ENCODE peak calls at places on chromosomes 13 and 19, in nine cellular contexts. Z, O, X, E, I, D, Y, B and M are unnamed samples.

GRCh38 chr19:41860419-41861097 is 503 bp downstream of the RPS19 start:
- DNase-seq in X (peak), D (peak), B (no peak), Y (no peak), E (no peak), Z (no peak), I (no peak), O (peak), M (no peak)

GRCh38 chr13:75870397-75870801 is 234.3 kb downstream of the LMO7 start:
- DNase-seq in D (no peak), X (peak), Y (no peak), I (no peak), Z (no peak), O (no peak), B (no peak), E (no peak), M (no peak)

GRCh38 chr19:6837525-6837924 is 49.9 kb upstream of the ADGRE1 start:
- DNase-seq in I (no peak), X (no peak), Y (no peak), B (no peak), D (no peak), O (no peak), E (no peak), Z (no peak), M (no peak)

GRCh38 chr13:113495494-113496251 is 5.2 kb upstream of the DCUN1D2 start:
- DNase-seq in Y (no peak), Z (no peak), D (no peak), B (no peak), I (no peak), O (no peak), E (no peak), X (peak), M (no peak)

GRCh38 chr13:62119739-62120700 is 704.4 kb upstream of the PCDH20 start:
- DNase-seq in D (no peak), Z (no peak), B (no peak), X (peak), E (no peak), Y (peak), I (no peak), O (no peak), M (no peak)

GRCh38 chr19:42246143-42246868 is 3.9 kb upstream of the GSK3A start:
- DNase-seq in B (no peak), E (peak), D (peak), X (peak), I (no peak), O (peak), Y (no peak), Z (no peak), M (peak)

GRCh38 chr13:39254606-39255005 is 216.3 kb downstream of the NHLRC3 start:
- DNase-seq in Z (no peak), X (no peak), B (no peak), Y (no peak), E (no peak), I (no peak), D (no peak), O (no peak), M (no peak)

GRCh38 chr19:2362970-2363300 is 2.9 kb downstream of the TMPRSS9 start:
- DNase-seq in E (no peak), O (no peak), D (no peak), I (no peak), X (no peak), Z (no peak), B (no peak), Y (no peak), M (no peak)

GRCh38 chr19:13099073-13099999 is 3.3 kb downstream of the LYL1 start:
- DNase-seq in B (no peak), E (no peak), Z (no peak), O (no peak), I (no peak), X (peak), Y (no peak), D (peak), M (peak)

GRCh38 chr13:112117258-112117954 is 50.5 kb downstream of the SOX1 start:
- DNase-seq in Y (no peak), I (no peak), X (no peak), B (no peak), D (peak), O (no peak), Z (no peak), E (no peak), M (peak)

GRCh38 chr13:102870677-102871415 is 25.0 kb downstream of the ERCC5 start:
- DNase-seq in X (peak), Z (no peak), Y (peak), O (no peak), E (no peak), B (peak), I (peak), D (no peak), M (peak)

GRCh38 chr13:76029088-76029487 is 393.0 kb downstream of the LMO7 start:
- DNase-seq in B (no peak), X (no peak), O (no peak), D (no peak), Z (no peak), Y (no peak), E (no peak), I (no peak), M (no peak)

GRCh38 chr13:78736142-78736541 is 77.2 kb upstream of the OBI1 start:
- DNase-seq in Z (no peak), I (no peak), B (no peak), X (no peak), O (no peak), E (no peak), Y (no peak), D (no peak), M (no peak)

GRCh38 chr13:32267836-32268439 is 47.2 kb downstream of the ZAR1L start:
- DNase-seq in X (peak), Y (peak), I (peak), D (no peak), E (no peak), O (no peak), B (peak), Z (no peak), M (peak)

GRCh38 chr19:38793186-38793585 is 4.2 kb downstream of the LGALS7B start:
- DNase-seq in X (no peak), I (no peak), Y (no peak), D (no peak), O (no peak), B (no peak), E (no peak), Z (no peak), M (no peak)

GRCh38 chr19:45474941-45475516 is 7.2 kb downstream of the FOSB start:
- DNase-seq in B (no peak), I (no peak), Z (no peak), Y (no peak), E (no peak), D (no peak), O (peak), X (no peak), M (no peak)

GRCh38 chr19:45472557-45473365 is 5.0 kb downstream of the FOSB start:
- DNase-seq in B (no peak), E (no peak), I (no peak), Z (no peak), X (no peak), O (peak), Y (no peak), D (no peak), M (no peak)

GRCh38 chr19:45471866-45472556 is 4.2 kb downstream of the FOSB start:
- DNase-seq in O (no peak), E (no peak), D (no peak), Y (no peak), I (no peak), B (no peak), X (no peak), Z (no peak), M (no peak)

GRCh38 chr19:45474191-45474940 is 6.6 kb downstream of the FOSB start:
- DNase-seq in X (no peak), B (no peak), O (peak), Z (no peak), D (no peak), Y (no peak), E (no peak), I (no peak), M (no peak)

DNA sequence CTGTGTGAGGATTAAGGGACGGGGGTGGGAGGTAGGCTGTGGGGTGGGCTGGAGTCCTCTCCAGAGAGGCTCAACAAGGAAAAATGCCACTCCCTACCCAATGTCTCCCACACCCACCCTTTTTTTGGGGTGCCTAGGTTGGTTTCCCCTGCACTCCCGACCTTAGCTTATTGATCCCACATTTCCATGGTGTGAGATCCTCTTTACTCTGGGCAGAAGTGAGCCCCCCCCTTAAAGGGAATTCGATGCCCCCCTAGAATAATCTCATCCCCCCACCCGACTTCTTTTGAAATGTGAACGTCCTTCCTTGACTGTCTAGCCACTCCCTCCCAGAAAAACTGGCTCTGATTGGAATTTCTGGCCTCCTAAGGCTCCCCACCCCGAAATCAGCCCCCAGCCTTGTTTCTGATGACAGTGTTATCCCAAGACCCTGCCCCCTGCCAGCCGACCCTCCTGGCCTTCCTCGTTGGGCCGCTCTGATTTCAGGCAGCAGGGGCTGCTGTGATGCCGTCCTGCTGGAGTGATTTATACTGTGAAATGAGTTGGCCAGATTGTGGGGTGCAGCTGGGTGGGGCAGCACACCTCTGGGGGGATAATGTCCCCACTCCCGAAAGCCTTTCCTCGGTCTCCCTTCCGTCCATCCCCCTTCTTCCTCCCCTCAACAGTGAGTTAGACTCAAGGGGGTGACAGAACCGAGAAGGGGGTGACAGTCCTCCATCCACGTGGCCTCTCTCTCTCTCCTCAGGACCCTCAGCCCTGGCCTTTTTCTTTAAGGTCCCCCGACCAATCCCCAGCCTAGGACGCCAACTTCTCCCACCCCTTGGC is 5.8 kb downstream of the FOSB start:
- DNase-seq in D (no peak), X (no peak), Y (no peak), E (no peak), O (peak), Z (no peak), I (no peak), B (no peak), M (no peak)
- TF ChIP-seq POLR2AphosphoS5 in D (no peak), X (no peak), Y (no peak), E (no peak), O (no peak), Z (no peak), I (no peak), B (peak), M (no peak)

GRCh38 chr19:45137179-45137761 is 23.5 kb downstream of the NKPD1 start:
- DNase-seq in I (no peak), Y (no peak), Z (peak), O (no peak), E (no peak), X (no peak), D (no peak), B (no peak), M (no peak)
- TF ChIP-seq POLR2A in I (no peak), Y (no peak), Z (peak), O (no peak), E (no peak), X (no peak), D (no peak), B (no peak), M (no peak)

GRCh38 chr13:33678084-33678483 is 139.9 kb upstream of the RFC3 start:
- DNase-seq in I (no peak), O (no peak), E (no peak), Z (no peak), B (no peak), D (no peak), Y (no peak), X (no peak), M (no peak)
- H3K27ac ChIP-seq in I (no peak), O (no peak), E (no peak), Z (no peak), B (no peak), D (no peak), Y (no peak), X (no peak), M (peak)

GRCh38 chr19:46639356-46640061 is 3.5 kb upstream of the GNG8 start:
- DNase-seq in D (peak), Y (no peak), B (no peak), O (peak), I (no peak), E (no peak), X (no peak), Z (no peak), M (no peak)
- TF ChIP-seq POLR2AphosphoS5 in D (peak), Y (no peak), B (no peak), O (no peak), I (no peak), E (peak), X (no peak), Z (no peak), M (peak)

DNA sequence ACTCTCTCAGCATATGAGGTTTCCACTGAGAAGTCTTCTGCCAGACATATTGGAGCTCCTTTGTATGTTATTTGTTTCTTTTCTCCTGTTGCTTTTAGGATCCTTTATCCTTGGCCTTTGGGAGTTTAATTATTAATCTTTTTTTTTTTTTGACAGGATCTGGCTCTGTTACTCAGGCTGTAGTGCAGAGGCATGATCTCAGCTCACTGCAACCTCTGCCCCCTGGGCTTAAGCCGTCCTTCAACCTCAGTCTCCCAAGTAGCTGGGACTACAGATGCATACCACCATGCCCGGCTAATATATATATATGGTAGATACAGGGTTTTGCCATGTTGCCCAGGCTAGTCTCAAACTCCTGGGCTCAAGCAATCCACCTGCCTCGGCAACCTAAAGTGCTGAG is 6.6 kb upstream of the CYP4F3 start:
- DNase-seq in D (no peak), Z (no peak), I (no peak), X (no peak), Y (no peak), E (no peak), B (no peak), O (no peak), M (no peak)
- TF ChIP-seq POLR2A in D (no peak), Z (no peak), I (no peak), X (no peak), Y (no peak), E (no peak), B (no peak), O (no peak), M (no peak)

DNA sequence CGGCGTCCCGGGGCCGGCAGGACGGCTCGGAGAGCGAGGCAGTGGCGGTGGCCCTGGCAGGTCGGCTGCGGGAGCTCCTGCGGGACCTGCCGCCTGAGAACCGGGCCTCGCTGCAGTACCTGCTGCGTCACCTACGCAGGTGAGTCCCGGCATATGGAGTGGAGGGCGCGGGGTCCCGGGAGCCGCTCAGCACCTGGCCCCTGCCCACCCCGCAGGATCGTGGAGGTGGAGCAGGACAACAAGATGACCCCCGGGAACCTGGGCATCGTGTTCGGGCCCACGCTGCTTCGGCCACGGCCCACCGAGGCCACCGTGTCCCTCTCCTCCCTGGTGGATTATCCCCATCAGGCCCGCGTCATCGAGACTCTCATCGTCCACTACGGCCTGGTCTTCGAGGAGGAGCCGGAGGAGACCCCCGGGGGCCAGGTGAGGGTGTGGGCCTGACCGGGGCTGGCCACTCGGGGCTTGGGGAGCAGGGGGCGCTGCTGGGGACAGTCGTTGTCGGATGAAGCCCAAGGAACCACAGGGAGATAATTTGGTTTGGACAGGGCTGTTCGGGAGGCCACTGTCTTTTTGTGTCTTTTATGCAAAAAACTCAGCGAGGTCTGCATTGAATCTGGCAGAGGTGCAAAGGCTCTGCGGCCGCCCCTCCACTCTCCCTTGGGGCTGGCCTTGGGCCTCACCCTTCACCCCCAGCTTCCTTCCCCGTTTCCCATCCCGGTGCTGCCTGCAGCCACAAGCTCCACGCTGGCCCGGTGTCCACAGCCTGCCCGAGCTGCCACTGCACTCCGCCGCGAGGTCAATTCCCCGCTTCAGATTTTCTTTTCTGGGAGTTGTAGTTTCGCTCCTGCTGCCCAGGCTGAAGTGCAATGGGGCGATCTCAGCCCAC is 12.0 kb downstream of the POLR2E start:
- DNase-seq in I (no peak), D (no peak), B (no peak), Z (no peak), O (no peak), E (no peak), Y (no peak), X (no peak), M (no peak)
- H3K27ac ChIP-seq in I (peak), D (no peak), B (no peak), Z (no peak), O (peak), E (no peak), Y (peak), X (no peak), M (peak)

DNA sequence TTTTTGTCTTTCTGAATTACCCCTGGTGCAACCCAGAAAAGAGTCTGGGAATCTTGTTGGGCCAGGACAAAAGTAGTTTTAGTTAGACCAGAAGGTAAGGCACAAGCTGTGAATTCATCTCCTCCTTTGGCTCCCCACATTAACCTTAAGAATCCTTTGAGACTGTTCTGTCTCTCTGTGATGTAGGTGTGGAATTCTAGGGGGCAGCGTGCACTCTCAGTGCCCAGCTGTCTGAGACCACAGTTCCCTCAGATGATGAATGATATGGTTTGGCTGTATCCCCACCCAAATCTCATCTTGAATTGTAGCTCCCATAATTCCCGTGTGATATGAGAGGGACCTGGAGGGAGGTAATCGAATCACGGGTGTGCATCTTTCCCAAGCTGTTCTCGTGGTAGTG is 43.9 kb downstream of the ZNF506 start:
- DNase-seq in X (no peak), I (no peak), B (no peak), E (no peak), O (no peak), D (no peak), Z (no peak), Y (no peak), M (no peak)
- TF ChIP-seq POLR2AphosphoS5 in X (no peak), I (no peak), B (no peak), E (no peak), O (no peak), D (no peak), Z (no peak), Y (no peak), M (no peak)

GRCh38 chr19:907183-907853 is 5.7 kb downstream of the R3HDM4 start:
- DNase-seq in X (no peak), I (no peak), O (no peak), Z (no peak), D (no peak), E (no peak), Y (no peak), B (no peak), M (no peak)
- TF ChIP-seq POLR2A in X (no peak), I (no peak), O (no peak), Z (no peak), D (no peak), E (no peak), Y (no peak), B (no peak), M (no peak)

GRCh38 chr19:4780860-4781259 is 10.7 kb upstream of the FEM1A start:
- DNase-seq in I (no peak), X (no peak), Y (no peak), B (no peak), Z (no peak), E (no peak), D (no peak), O (no peak), M (no peak)
- H3K27ac ChIP-seq in I (no peak), X (no peak), Y (no peak), B (no peak), Z (no peak), E (no peak), D (no peak), O (no peak), M (no peak)

DNA sequence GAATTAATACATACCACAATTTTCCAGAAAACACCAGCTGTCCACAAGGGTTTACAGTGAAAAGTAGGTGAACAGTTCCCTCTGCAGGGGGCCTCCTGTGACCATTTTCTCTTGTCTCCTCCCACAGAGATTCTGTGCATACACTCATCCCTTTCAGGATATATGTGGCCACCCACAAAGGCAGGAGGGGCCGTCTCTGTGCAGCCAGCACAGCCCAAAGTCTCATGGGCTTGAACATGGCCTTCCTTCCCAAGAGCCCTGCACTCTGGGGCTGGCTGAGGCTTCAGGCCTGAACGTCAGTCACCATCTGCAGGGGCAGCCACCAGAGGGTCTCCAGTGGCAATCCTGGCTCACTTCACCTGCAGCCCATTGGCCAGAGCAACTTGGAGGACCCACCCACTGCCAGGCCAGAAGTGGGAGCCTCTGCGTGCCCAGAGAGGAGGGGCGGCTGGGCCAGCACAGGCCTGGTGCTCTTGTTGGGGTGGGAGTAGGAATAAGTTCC is 25.2 kb downstream of the TMEM161A start:
- DNase-seq in X (no peak), I (no peak), Z (no peak), E (no peak), D (no peak), O (no peak), B (no peak), Y (no peak), M (no peak)
- TF ChIP-seq POLR2AphosphoS5 in X (no peak), I (no peak), Z (no peak), E (no peak), D (no peak), O (no peak), B (no peak), Y (no peak), M (no peak)